ENCODE peak calls at places on chromosomes 12 and 14, in nine cellular contexts. R is GM23338; H is CD4-positive, alpha-beta memory T cell; Y is fibroblast of mammary gland; V is astrocyte of the cerebellum; L is fibroblast of lung; N is effector memory CD4-positive, alpha-beta T cell; I is uterus; K is neuronal stem cell. U is an unnamed sample.

GRCh38 chr14:103090481-103091020 is 4.0 kb upstream of the EXOC3L4 start:
- DNase-seq in N (no peak), H (no peak), K (no peak), L (no peak), R (no peak), I (no peak), Y (no peak), V (no peak), U (peak)

GRCh38 chr12:58470266-58471010 is 449.9 kb downstream of the LRIG3 start:
- DNase-seq in L (no peak), R (no peak), K (no peak), I (no peak), Y (no peak), H (no peak), V (no peak), N (no peak), U (no peak)

GRCh38 chr12:88132387-88132786 is 9.5 kb downstream of the CEP290 start:
- DNase-seq in H (no peak), R (no peak), V (no peak), N (no peak), I (no peak), L (no peak), Y (peak), K (no peak), U (no peak)

GRCh38 chr14:59251811-59252771 is 63.6 kb downstream of the DAAM1 start:
- DNase-seq in Y (no peak), I (no peak), N (no peak), L (no peak), R (peak), K (no peak), H (no peak), V (peak), U (no peak)

GRCh38 chr12:57008113-57008687 is 1.9 kb upstream of the ZBTB39 start:
- DNase-seq in I (no peak), R (peak), N (no peak), V (peak), H (peak), L (peak), Y (peak), K (peak), U (no peak)

GRCh38 chr14:77111021-77111420 is 13.0 kb downstream of the CIPC start:
- DNase-seq in Y (no peak), K (peak), R (peak), H (no peak), I (no peak), N (no peak), L (no peak), V (no peak), U (no peak)

GRCh38 chr14:59265808-59266207 is 77.3 kb downstream of the DAAM1 start:
- DNase-seq in I (no peak), K (no peak), V (no peak), L (no peak), Y (peak), N (no peak), R (no peak), H (no peak), U (no peak)

GRCh38 chr12:110135806-110136205 is 11.6 kb downstream of the IFT81 start:
- DNase-seq in K (no peak), N (no peak), H (no peak), L (no peak), V (no peak), R (no peak), I (no peak), Y (no peak), U (no peak)

GRCh38 chr12:19130224-19131019 is 889 bp downstream of the PLEKHA5 start:
- DNase-seq in R (peak), N (no peak), K (peak), V (no peak), H (no peak), Y (peak), L (no peak), I (peak), U (peak)

GRCh38 chr12:75994069-75994740 is 37.4 kb downstream of the PHLDA1 start:
- DNase-seq in N (no peak), L (no peak), K (no peak), R (no peak), I (no peak), V (no peak), H (no peak), Y (no peak), U (no peak)

GRCh38 chr12:93514853-93515252 is 47.5 kb downstream of the MRPL42 start:
- DNase-seq in K (no peak), R (no peak), H (no peak), I (no peak), N (no peak), V (peak), Y (peak), L (peak), U (no peak)

DNA sequence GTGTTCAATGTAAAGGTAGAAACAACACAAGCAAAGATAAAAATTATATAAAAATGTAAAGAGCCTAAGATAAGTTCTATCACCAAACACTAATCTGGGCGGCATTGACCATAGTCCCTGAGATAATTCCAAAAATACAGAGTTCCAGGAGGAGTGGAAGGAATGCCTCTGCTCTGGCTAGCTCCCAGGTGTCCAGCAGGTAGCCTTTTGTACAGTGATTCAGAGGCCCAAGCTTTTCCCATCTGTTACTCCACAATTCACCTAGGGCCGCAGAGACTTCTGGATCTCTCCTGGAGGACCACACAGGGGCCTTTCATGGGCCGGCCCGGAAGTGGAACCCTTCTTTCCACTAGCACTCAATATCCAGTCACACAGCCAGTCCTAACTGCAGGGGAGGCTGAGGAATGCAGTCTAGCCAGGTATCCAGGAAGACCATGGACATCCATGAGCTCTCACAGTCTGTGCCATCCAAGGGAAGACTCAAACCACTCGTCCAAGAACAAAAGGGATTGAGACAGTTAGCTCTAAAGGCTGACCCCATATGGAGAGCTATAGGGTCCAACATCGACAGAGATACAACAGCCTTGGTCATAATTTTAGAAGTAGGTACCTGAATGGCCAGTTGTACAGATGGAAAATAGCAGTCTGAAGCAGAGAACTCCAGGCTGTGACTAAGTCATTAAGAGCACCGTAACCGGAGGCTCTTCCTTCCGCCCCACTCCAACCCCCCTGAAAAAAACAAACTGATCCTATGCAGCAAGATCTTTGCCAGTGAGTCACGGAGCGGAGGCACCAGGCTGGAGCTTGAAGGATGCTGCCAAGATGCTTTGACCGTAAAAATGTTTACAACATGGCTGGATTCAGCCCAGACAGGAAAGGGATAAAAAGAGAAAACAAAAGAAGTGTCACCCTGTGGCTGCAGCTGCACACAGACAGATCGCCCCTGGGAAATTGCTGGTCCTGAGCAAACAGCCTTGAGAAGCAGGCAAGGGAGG is 204.8 kb downstream of the NUAK1 start:
- DNase-seq in V (peak), K (no peak), N (no peak), L (peak), I (peak), H (no peak), Y (peak), R (no peak), U (peak)
- H3K4me3 ChIP-seq in V (no peak), K (no peak), N (no peak), L (no peak), I (no peak), H (no peak), Y (no peak), R (no peak), U (no peak)

GRCh38 chr14:55053500-55053899 is 2.1 kb downstream of the MAPK1IP1L start:
- DNase-seq in R (no peak), K (no peak), V (no peak), I (no peak), Y (no peak), H (no peak), L (no peak), N (no peak), U (no peak)
- H3K4me3 ChIP-seq in R (peak), K (no peak), V (peak), I (no peak), Y (no peak), H (no peak), L (peak), N (no peak), U (peak)

DNA sequence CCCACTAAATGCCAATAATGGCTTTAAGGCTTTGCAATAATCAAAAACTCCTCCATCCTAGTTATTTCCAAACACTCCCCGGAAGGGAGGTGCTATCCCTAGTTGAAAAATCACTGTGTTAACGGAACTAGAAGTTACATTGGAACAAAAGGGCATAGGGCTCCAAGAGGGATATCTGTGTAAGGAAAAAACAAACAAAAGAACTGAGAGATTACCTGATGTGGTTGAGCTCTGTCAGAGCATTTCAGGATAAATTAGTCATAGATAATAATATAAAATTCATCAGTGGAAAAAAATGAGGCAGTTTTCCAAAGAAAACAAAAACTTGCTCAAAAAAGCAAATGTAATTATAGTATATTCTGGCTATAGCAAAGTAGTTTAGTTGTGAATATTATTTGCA is 27.4 kb upstream of the PAPLN start:
- DNase-seq in R (no peak), K (no peak), N (no peak), V (peak), H (no peak), Y (peak), L (peak), I (no peak), U (no peak)
- H3K4me3 ChIP-seq in R (no peak), K (no peak), N (no peak), V (no peak), H (no peak), Y (no peak), L (no peak), I (no peak), U (no peak)

DNA sequence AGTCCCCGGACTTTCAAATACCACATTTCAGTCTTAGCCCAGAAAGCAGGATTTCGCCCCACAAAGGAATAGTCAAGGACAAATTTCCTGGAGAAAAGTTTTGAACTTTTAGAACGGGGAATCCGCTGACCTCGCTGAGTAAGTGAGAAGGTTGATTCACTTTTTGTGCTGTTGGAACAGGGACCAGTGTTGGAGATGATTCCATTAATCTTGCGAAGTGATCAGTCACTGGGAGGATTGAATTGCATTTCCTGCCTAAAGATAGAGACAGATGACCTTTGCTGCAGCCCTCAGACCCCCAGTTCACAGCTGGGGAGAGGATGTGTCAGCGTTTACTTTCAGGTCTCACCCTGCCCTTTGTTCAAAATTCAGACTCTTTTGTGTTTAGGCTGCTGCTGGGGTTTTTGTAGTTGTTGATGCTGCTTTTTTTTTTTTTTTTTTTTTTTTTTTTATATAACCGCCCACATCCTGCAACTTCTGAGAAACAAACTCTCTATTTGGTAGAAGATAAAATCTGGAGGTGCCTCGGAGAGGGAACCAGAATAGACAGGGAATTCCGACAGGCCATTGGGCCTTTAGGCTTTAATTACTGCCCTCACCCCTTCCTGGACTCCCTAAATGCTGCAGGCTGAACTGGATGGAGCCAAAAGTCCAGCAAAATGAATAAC is 9.8 kb upstream of the KDM2B start:
- DNase-seq in H (peak), Y (peak), K (peak), L (peak), I (peak), N (peak), R (peak), V (no peak), U (no peak)
- H3K4me3 ChIP-seq in H (peak), Y (peak), K (no peak), L (peak), I (peak), N (peak), R (peak), V (peak), U (peak)

U was measured in kidney.